ENCODE peak calls at places on chromosomes 12 and 14, in nine cellular contexts. E is globus pallidus; Q is activated naive CD8-positive, alpha-beta T cell treated with anti-CD3 and anti-CD28 coated beads, Interleukin-2, amount 50 U/mL, for 24 hours; F is fibroblast of the conjunctiva; P is neural crest cell; W is AG04450; B is endothelial cell; G is brain microvascular endothelial cell; U is heart right ventricle. R is an unnamed sample.

GRCh38 chr12:113196996-113197395 is 11.5 kb downstream of the RITA1 start:
- DNase-seq in E (peak; percentile 82), Q (peak; percentile 51), F (peak; percentile 82), P (peak; percentile 43), W (no peak), B (peak; percentile 68), G (peak; percentile 77), U (no peak), R (peak; percentile 79)

GRCh38 chr12:4269279-4269991 is 4.1 kb upstream of the CCND2 start:
- DNase-seq in E (peak; percentile 63), Q (peak; percentile 97), F (no peak), P (peak; percentile 78), W (no peak), B (peak; percentile 86), G (peak; percentile 34), U (peak; percentile 85), R (peak; percentile 97)

GRCh38 chr12:128131955-128132354 is 135.0 kb upstream of the TMEM132C start:
- DNase-seq in E (no peak), Q (no peak), F (no peak), P (no peak), W (no peak), B (no peak), G (no peak), U (no peak), R (no peak)

GRCh38 chr14:52692248-52692962 is 3.0 kb downstream of the ERO1A start:
- DNase-seq in E (no peak), Q (no peak), F (peak; percentile 17), P (no peak), W (no peak), B (no peak), G (no peak), U (no peak), R (peak; percentile 76)

GRCh38 chr12:76236640-76237039 is 111.6 kb downstream of the BBS10 start:
- DNase-seq in E (no peak), Q (no peak), F (no peak), P (no peak), W (no peak), B (no peak), G (peak; percentile 73), U (no peak), R (no peak)

GRCh38 chr12:25052191-25053020 is 103.5 kb upstream of the BCAT1 start:
- DNase-seq in E (peak; percentile 67), Q (peak; percentile 44), F (no peak), P (no peak), W (no peak), B (no peak), G (no peak), U (no peak), R (peak; percentile 70)

GRCh38 chr14:69429643-69430042 is 31.2 kb downstream of the SLC39A9 start:
- DNase-seq in E (no peak), Q (no peak), F (no peak), P (no peak), W (no peak), B (no peak), G (no peak), U (no peak), R (no peak)

GRCh38 chr12:41795066-41795465 is 349.6 kb downstream of the GXYLT1 start:
- DNase-seq in E (no peak), Q (no peak), F (no peak), P (no peak), W (no peak), B (no peak), G (no peak), U (no peak), R (no peak)

GRCh38 chr12:110743571-110744093 is 941 bp upstream of the PPP1CC start:
- DNase-seq in E (peak; percentile 75), Q (no peak), F (no peak), P (peak; percentile 10), W (no peak), B (no peak), G (no peak), U (peak; percentile 32), R (no peak)

GRCh38 chr14:74142523-74142922 is 57.8 kb downstream of the LIN52 start:
- DNase-seq in E (no peak), Q (no peak), F (no peak), P (no peak), W (no peak), B (no peak), G (no peak), U (no peak), R (no peak)

GRCh38 chr12:22117551-22117950 is 71.5 kb downstream of the CMAS start:
- DNase-seq in E (no peak), Q (no peak), F (no peak), P (no peak), W (no peak), B (no peak), G (no peak), U (no peak), R (no peak)

GRCh38 chr12:109448707-109449390 is 28.3 kb downstream of the KCTD10 start:
- DNase-seq in E (no peak), Q (no peak), F (no peak), P (no peak), W (no peak), B (no peak), G (no peak), U (no peak), R (no peak)

GRCh38 chr14:69152181-69152943 is 557 bp downstream of the DCAF5 start:
- DNase-seq in E (peak; percentile 15), Q (no peak), F (no peak), P (peak; percentile 4), W (no peak), B (peak; percentile 35), G (no peak), U (peak; percentile 28), R (peak; percentile 71)

GRCh38 chr12:54413284-54414190 is 5.5 kb downstream of the ITGA5 start:
- DNase-seq in E (no peak), Q (peak; percentile 73), F (no peak), P (no peak), W (no peak), B (no peak), G (peak; percentile 59), U (peak; percentile 57), R (peak; percentile 88)

GRCh38 chr12:6461401-6462233 is 8.9 kb downstream of the VAMP1 start:
- DNase-seq in E (peak; percentile 70), Q (peak; percentile 85), F (no peak), P (no peak), W (no peak), B (no peak), G (peak; percentile 41), U (no peak), R (peak; percentile 95)

GRCh38 chr12:74610711-74611110 is 73.1 kb downstream of the ATXN7L3B start:
- DNase-seq in E (no peak), Q (no peak), F (no peak), P (no peak), W (no peak), B (no peak), G (no peak), U (no peak), R (no peak)

GRCh38 chr12:2833810-2834209 is 1.0 kb downstream of the NRIP2 start:
- DNase-seq in E (no peak), Q (no peak), F (no peak), P (no peak), W (no peak), B (no peak), G (no peak), U (no peak), R (no peak)

GRCh38 chr14:51989293-51990234 is at the start of gene RTRAF:
- DNase-seq in E (peak; percentile 90), Q (peak; percentile 94), F (peak; percentile 86), P (peak; percentile 83), W (peak; percentile 85), B (peak; percentile 90), G (peak; percentile 87), U (peak; percentile 95), R (peak; percentile 95)

GRCh38 chr12:20627001-20627588 is 68.0 kb upstream of the SLCO1C1 start:
- DNase-seq in E (no peak), Q (no peak), F (no peak), P (no peak), W (no peak), B (no peak), G (no peak), U (no peak), R (no peak)

GRCh38 chr12:109983432-109984142 is 12.6 kb downstream of the GIT2 start:
- DNase-seq in E (no peak), Q (no peak), F (no peak), P (no peak), W (no peak), B (no peak), G (no peak), U (no peak), R (no peak)

GRCh38 chr12:46358325-46358700 is 14.3 kb downstream of the SLC38A2 start:
- DNase-seq in E (no peak), Q (no peak), F (no peak), P (no peak), W (no peak), B (no peak), G (no peak), U (no peak), R (no peak)

GRCh38 chr12:96210376-96211055 is 16.3 kb downstream of the ELK3 start:
- DNase-seq in E (no peak), Q (peak; percentile 39), F (no peak), P (no peak), W (no peak), B (no peak), G (no peak), U (no peak), R (peak; percentile 63)

GRCh38 chr12:76757694-76758093 is 6.2 kb upstream of the ZDHHC17 start:
- DNase-seq in E (no peak), Q (no peak), F (no peak), P (no peak), W (no peak), B (no peak), G (peak; percentile 31), U (no peak), R (no peak)

GRCh38 chr12:100154472-100155247 is 12.0 kb upstream of the BLTP3B start:
- DNase-seq in E (no peak), Q (peak; percentile 83), F (peak; percentile 16), P (peak; percentile 80), W (no peak), B (peak; percentile 86), G (peak; percentile 65), U (peak; percentile 77), R (peak; percentile 80)

GRCh38 chr12:65156366-65156831 is 13.0 kb upstream of the LEMD3 start:
- DNase-seq in E (peak; percentile 15), Q (no peak), F (no peak), P (no peak), W (no peak), B (no peak), G (peak; percentile 3), U (no peak), R (peak; percentile 46)

GRCh38 chr14:78075610-78076277 is 94.4 kb upstream of the NRXN3 start:
- DNase-seq in E (no peak), Q (no peak), F (no peak), P (no peak), W (no peak), B (no peak), G (no peak), U (no peak), R (no peak)

GRCh38 chr12:11901687-11902524 is 168.8 kb upstream of the BCL2L14 start:
- DNase-seq in E (no peak), Q (peak; percentile 58), F (no peak), P (no peak), W (no peak), B (no peak), G (no peak), U (no peak), R (no peak)

GRCh38 chr12:43208221-43208620 is 343.8 kb downstream of the ADAMTS20 start:
- DNase-seq in E (no peak), Q (no peak), F (no peak), P (no peak), W (no peak), B (no peak), G (peak; percentile 12), U (no peak), R (no peak)

GRCh38 chr12:105492591-105492990 is 162.1 kb downstream of the C12orf75 start:
- DNase-seq in E (no peak), Q (no peak), F (no peak), P (no peak), W (no peak), B (no peak), G (no peak), U (no peak), R (no peak)

GRCh38 chr12:34400423-34400881 is 378.2 kb downstream of the ALG10 start:
- DNase-seq in E (no peak), Q (no peak), F (no peak), P (no peak), W (no peak), B (no peak), G (no peak), U (peak; percentile 4), R (no peak)

GRCh38 chr14:101224356-101225115 is 321.0 kb upstream of the RTL1 start:
- DNase-seq in E (no peak), Q (no peak), F (no peak), P (no peak), W (no peak), B (no peak), G (no peak), U (no peak), R (no peak)